ENCODE peak calls at places on chromosomes 4 and X, in nine cellular contexts. H is Peyer's patch, Z is body of pancreas, L is cardiac fibroblast, W is GM12878, I is MCF 10A, D is CD14-positive monocyte, B is neural crest cell, M is uterus. S is an unnamed sample.

GRCh38 chr4:10026485-10026884 is 5.2 kb upstream of the SLC2A9 start:
- DNase-seq in H (no peak), Z (no peak), L (no peak), W (no peak), I (no peak), D (no peak), B (no peak), M (no peak), S (no peak)

GRCh38 chr4:61500883-61501282 is 300.8 kb downstream of the ADGRL3 start:
- DNase-seq in H (no peak), Z (no peak), L (peak; percentile 62), W (no peak), I (peak; percentile 41), D (no peak), B (no peak), M (no peak), S (no peak)

GRCh38 chr4:184453402-184454160 is 20.8 kb downstream of the IRF2 start:
- DNase-seq in H (no peak), Z (peak; percentile 65), L (peak; percentile 90), W (no peak), I (peak; percentile 67), D (peak; percentile 75), B (no peak), M (no peak), S (no peak)

GRCh38 chrX:16589211-16589610 is 60.7 kb upstream of the S100G start:
- DNase-seq in H (no peak), Z (no peak), L (peak; percentile 75), W (no peak), I (peak; percentile 85), D (no peak), B (no peak), M (no peak), S (no peak)

GRCh38 chr4:44098973-44099372 is 349.6 kb downstream of the KCTD8 start:
- DNase-seq in H (no peak), Z (no peak), L (no peak), W (no peak), I (no peak), D (no peak), B (no peak), M (no peak), S (no peak)

GRCh38 chr4:153241970-153242847 is 38.0 kb downstream of the TRIM2 start:
- DNase-seq in H (no peak), Z (peak; percentile 27), L (no peak), W (no peak), I (no peak), D (no peak), B (no peak), M (no peak), S (peak; percentile 43)

GRCh38 chrX:14630724-14631123 is 101.4 kb downstream of the GLRA2 start:
- DNase-seq in H (no peak), Z (no peak), L (peak; percentile 0), W (no peak), I (peak; percentile 5), D (no peak), B (no peak), M (no peak), S (no peak)

GRCh38 chr4:132240094-132240493 is 909.0 kb upstream of the PCDH10 start:
- DNase-seq in H (no peak), Z (no peak), L (no peak), W (no peak), I (no peak), D (no peak), B (no peak), M (no peak), S (no peak)

GRCh38 chrX:15911729-15912550 is 57.3 kb upstream of the AP1S2 start:
- DNase-seq in H (no peak), Z (peak; percentile 33), L (peak; percentile 5), W (no peak), I (no peak), D (peak; percentile 76), B (no peak), M (no peak), S (no peak)

GRCh38 chr4:70902577-70903281 is 560 bp downstream of the MOB1B start:
- DNase-seq in H (no peak), Z (no peak), L (peak; percentile 40), W (no peak), I (peak; percentile 32), D (no peak), B (no peak), M (no peak), S (no peak)

GRCh38 chr4:7978907-7979651 is 39.4 kb upstream of the AFAP1 start:
- DNase-seq in H (no peak), Z (no peak), L (no peak), W (no peak), I (no peak), D (no peak), B (no peak), M (no peak), S (no peak)

GRCh38 chr4:37781134-37781455 is 45.4 kb upstream of the PGM2 start:
- DNase-seq in H (no peak), Z (no peak), L (no peak), W (no peak), I (no peak), D (no peak), B (no peak), M (no peak), S (no peak)

DNA sequence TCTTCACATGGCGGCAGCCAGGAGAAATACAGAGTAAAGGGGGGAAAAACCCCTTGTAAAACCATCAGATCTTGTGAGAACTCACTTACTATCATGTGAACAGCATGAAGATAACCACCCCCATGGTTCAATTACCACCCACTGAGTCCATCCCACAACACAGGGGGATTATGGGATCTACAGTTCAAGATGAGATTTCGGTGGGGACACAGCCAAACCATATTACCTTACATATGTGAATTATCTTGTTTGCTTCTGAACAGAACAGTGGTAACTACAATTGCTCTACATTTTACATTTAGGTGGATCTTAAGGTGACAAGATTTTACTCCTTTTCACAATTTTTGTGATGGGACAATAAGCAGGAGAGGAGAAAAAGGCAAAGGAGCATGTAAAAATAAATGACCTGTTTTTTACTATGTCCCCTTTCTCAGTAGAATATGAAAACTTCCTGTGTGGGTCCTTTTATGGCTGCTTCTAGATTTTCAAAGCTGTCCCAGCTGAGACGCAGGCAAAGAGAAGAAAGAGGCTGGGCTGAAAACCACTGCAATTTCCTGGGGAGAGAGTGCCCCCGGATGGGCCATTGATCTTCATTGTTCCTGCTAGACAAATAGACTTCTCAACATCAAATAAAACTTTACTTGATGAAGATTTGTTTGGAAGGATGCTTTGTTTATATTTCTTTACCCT is 45.9 kb upstream of the PGM2 start:
- DNase-seq in H (no peak), Z (peak; percentile 16), L (peak; percentile 46), W (no peak), I (no peak), D (no peak), B (no peak), M (no peak), S (no peak)
- TF ChIP-seq CTCF in H (peak; percentile 27), Z (no peak), L (peak; percentile 10), W (peak; percentile 19), I (no peak), D (peak; percentile 19), B (no peak), M (no peak), S (no peak)

DNA sequence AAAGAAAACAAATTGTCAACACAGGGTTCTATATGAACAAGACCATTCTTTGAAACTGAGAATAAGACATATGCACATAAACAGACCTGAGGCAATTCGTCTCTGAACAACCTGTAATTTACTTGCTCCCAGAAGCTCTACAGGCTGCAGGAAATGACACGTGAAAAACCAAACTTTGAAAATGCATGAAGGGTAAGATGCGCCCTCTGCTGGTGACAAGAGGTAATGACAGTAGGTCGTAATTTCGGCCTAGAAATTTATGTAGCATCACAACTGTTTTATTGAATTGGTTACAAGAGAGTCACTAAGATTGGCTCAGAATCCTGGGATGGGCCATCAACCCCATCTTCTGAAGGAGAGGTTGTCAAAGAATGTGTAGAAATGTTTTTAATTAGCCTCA is 276.5 kb downstream of the PPP4R3C start:
- DNase-seq in H (no peak), Z (peak; percentile 19), L (peak; percentile 48), W (peak; percentile 0), I (peak; percentile 55), D (no peak), B (peak; percentile 8), M (no peak), S (peak; percentile 18)
- TF ChIP-seq CTCF in H (peak; percentile 35), Z (peak; percentile 32), L (peak; percentile 56), W (peak; percentile 83), I (peak; percentile 57), D (peak; percentile 76), B (peak; percentile 82), M (peak; percentile 27), S (peak; percentile 85)

GRCh38 chrX:3550871-3551270 is 162.6 kb downstream of the PRKX start:
- DNase-seq in H (no peak), Z (no peak), L (no peak), W (no peak), I (no peak), D (no peak), B (no peak), M (no peak), S (no peak)

GRCh38 chrX:3550160-3550765 is 163.2 kb downstream of the PRKX start:
- DNase-seq in H (no peak), Z (peak; percentile 47), L (peak; percentile 24), W (no peak), I (peak; percentile 57), D (no peak), B (no peak), M (no peak), S (no peak)

GRCh38 chrX:3545901-3546300 is 167.5 kb downstream of the PRKX start:
- DNase-seq in H (no peak), Z (no peak), L (no peak), W (no peak), I (peak; percentile 61), D (no peak), B (no peak), M (no peak), S (no peak)

GRCh38 chrX:3549442-3549875 is 164.0 kb downstream of the PRKX start:
- DNase-seq in H (no peak), Z (peak; percentile 29), L (peak; percentile 43), W (no peak), I (peak; percentile 41), D (no peak), B (peak; percentile 15), M (peak; percentile 16), S (peak; percentile 17)

DNA sequence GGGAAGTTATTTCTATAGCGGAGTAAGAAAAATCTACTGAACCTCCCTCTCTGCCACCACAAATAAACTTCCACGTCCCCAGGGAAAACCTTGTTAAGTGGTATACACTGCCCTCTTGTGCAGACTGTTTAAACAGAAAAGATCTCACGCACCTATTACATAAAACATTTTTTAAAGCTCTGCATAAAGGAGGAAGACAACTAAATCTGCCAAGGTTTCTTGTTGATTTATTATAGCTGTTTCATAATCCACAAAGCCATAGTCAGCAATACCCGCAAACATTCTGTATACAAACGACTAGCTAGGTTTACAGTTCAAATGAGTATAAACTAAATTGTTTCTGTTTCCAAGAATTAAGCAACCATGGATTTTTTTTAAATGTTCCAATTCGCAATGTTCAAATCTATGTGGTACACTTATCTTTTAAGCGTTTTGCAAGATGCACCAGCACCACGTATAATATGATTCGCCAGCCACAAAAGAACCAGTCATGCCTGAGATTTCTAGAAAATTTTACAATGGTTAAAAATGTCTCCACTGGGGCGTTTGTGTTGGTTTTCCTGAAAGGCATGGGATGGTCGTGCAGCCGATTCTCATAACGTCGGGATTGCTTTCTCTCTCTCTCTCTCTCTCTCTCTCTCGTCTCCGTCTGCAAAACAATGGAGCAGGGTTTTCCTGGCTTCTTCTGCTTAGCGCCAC is 164.6 kb downstream of the PRKX start:
- DNase-seq in H (no peak), Z (peak; percentile 20), L (peak; percentile 74), W (no peak), I (peak; percentile 71), D (no peak), B (no peak), M (no peak), S (no peak)
- TF ChIP-seq CTCF in H (peak; percentile 40), Z (no peak), L (no peak), W (no peak), I (peak; percentile 49), D (no peak), B (peak; percentile 70), M (peak; percentile 50), S (no peak)

GRCh38 chrX:132948648-132949260 is 9.7 kb downstream of the HS6ST2 start:
- DNase-seq in H (no peak), Z (no peak), L (no peak), W (no peak), I (peak; percentile 41), D (no peak), B (peak; percentile 24), M (no peak), S (no peak)
- TF ChIP-seq CTCF in H (no peak), Z (no peak), L (no peak), W (peak; percentile 15), I (peak; percentile 11), D (no peak), B (peak; percentile 65), M (no peak), S (peak; percentile 49)